ENCODE peak calls at places on chromosome 18, in six cellular contexts. B, Z, F, R, K and U are unnamed samples.

GRCh38 chr18:71388148-71388547 is 1099.3 kb downstream of the SOCS6 start:
- DNase-seq in B (no peak), Z (no peak), F (no peak), R (no peak), K (no peak), U (no peak)

GRCh38 chr18:45876131-45876530 is 50.7 kb downstream of the SIGLEC15 start:
- DNase-seq in B (no peak), Z (no peak), F (peak; percentile 19), R (peak; percentile 53), K (no peak), U (no peak)

GRCh38 chr18:61398961-61399632 is 65.9 kb downstream of the CDH20 start:
- DNase-seq in B (no peak), Z (peak; percentile 16), F (no peak), R (peak; percentile 78), K (no peak), U (no peak)

GRCh38 chr18:47420130-47420529 is 168.7 kb upstream of the SKOR2 start:
- DNase-seq in B (no peak), Z (no peak), F (no peak), R (no peak), K (no peak), U (no peak)

GRCh38 chr18:27430595-27430994 is 245.5 kb upstream of the CHST9 start:
- DNase-seq in B (no peak), Z (no peak), F (no peak), R (no peak), K (no peak), U (no peak)

GRCh38 chr18:58161659-58162058 is 117.6 kb downstream of the NEDD4L start:
- DNase-seq in B (no peak), Z (no peak), F (peak; percentile 39), R (no peak), K (no peak), U (peak; percentile 39)

GRCh38 chr18:12921178-12921577 is 26.6 kb upstream of the SEH1L start:
- DNase-seq in B (peak; percentile 51), Z (no peak), F (no peak), R (no peak), K (no peak), U (no peak)

GRCh38 chr18:7626922-7627440 is 59.9 kb downstream of the PTPRM start:
- DNase-seq in B (no peak), Z (peak; percentile 20), F (no peak), R (peak; percentile 62), K (no peak), U (peak; percentile 69)

GRCh38 chr18:13137041-13137938 is 81.3 kb upstream of the LDLRAD4 start:
- DNase-seq in B (peak; percentile 69), Z (no peak), F (peak; percentile 21), R (peak; percentile 10), K (peak; percentile 25), U (no peak)

GRCh38 chr18:29979884-29980283 is 1062.7 kb downstream of the DSC3 start:
- DNase-seq in B (no peak), Z (no peak), F (peak; percentile 32), R (peak; percentile 13), K (no peak), U (no peak)

DNA sequence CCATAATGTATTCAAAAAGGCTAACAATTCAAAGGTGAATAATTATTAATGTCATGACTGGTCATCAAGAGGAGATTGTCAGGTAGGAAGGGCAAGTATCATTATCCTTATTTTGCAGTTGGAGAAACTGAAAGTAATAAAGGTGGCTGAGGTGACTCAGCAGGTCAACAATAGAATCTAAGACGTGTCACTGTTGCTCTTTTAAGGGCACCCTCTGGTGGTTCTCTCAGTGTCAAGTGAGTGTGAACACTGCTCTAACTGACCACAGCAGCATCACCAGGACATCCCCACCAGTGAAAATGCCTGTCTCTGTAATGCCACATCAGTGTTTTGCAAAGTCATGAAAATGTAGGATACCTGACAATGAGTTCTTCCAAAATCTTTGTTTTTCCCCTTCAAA is 69.7 kb downstream of the DCC start:
- DNase-seq in B (peak; percentile 0), Z (no peak), F (no peak), R (no peak), K (no peak), U (peak; percentile 8)
- H3K4me3 ChIP-seq in B (no peak overlapping the region), Z (no peak overlapping the region), F (no peak overlapping the region), R (no peak overlapping the region), K (no peak overlapping the region), U (no peak overlapping the region)

GRCh38 chr18:55232506-55232905 is 273.2 kb upstream of the CCDC68 start:
- DNase-seq in B (no peak), Z (no peak), F (no peak), R (no peak), K (no peak), U (no peak)

GRCh38 chr18:55233850-55234249 is 274.6 kb upstream of the CCDC68 start:
- DNase-seq in B (no peak), Z (no peak), F (no peak), R (no peak), K (no peak), U (no peak)

GRCh38 chr18:55236150-55236931 is 277.1 kb upstream of the CCDC68 start:
- DNase-seq in B (no peak), Z (no peak), F (no peak), R (peak; percentile 72), K (no peak), U (no peak)

GRCh38 chr18:55234366-55235093 is 275.3 kb upstream of the CCDC68 start:
- DNase-seq in B (peak; percentile 64), Z (peak; percentile 56), F (peak; percentile 86), R (peak; percentile 83), K (no peak), U (peak; percentile 69)

DNA sequence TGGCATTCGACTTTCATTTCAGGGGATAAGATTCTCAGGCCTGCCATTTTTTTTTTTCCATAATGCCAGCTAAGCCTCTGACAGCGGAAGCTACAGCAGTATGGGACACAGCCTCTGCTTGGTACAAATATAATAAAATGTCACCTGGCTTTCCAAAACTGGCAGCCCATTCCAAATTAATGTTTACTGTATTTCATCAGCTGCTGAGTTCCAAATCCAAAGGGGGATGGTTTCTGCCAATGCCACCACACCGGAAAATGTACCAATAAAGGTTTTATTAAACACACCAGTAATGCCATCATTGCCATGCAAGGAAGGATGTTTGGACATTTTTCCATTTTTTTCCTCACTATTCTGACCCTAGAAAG is 275.8 kb upstream of the CCDC68 start:
- DNase-seq in B (no peak), Z (no peak), F (no peak), R (no peak), K (no peak), U (no peak)
- H3K4me3 ChIP-seq in B (no peak overlapping the region), Z (no peak overlapping the region), F (no peak overlapping the region), R (no peak overlapping the region), K (no peak overlapping the region), U (no peak overlapping the region)

GRCh38 chr18:33440011-33440383 is 524 bp downstream of the CCDC178 start:
- DNase-seq in B (no peak), Z (no peak), F (peak; percentile 83), R (peak; percentile 79), K (no peak), U (peak; percentile 42)

GRCh38 chr18:33444699-33445098 is 4.2 kb upstream of the CCDC178 start:
- DNase-seq in B (no peak), Z (no peak), F (no peak), R (no peak), K (no peak), U (no peak)

DNA sequence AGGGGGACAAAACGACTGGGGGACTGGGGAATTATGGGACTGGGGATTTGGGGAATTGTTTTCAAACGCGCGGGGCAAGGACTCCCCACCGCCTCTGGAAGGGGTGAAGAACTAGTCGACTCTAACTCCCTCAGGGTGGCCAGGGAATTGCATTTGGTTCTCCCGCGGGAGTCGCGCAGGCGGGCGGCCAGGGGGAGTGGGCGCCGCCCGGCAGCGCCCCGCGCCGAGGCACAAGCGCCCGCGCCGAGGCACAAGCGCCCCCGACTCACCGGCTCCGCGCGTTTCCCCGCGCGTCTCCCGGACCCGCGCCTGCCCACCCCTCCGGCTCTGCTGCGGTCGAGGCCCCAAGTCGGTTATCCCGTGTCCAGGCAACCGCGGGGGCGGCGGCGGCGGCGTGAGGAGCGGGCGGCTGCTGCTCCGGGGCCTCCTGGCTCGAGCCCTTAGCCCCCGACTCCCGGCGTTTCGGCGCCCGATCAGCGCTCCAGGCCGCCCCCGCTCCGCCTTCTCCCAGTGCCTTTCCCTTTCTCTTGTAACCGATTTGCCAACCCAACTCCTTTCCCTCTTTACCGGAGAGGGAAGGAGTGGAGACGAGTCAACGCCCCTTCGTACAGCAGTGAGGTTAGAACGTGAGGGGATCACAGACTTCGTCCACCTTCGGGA is at the start of gene CCDC178:
- DNase-seq in B (no peak), Z (no peak), F (peak; percentile 82), R (peak; percentile 26), K (no peak), U (no peak)
- H3K4me3 ChIP-seq in B (no peak within 1 kb of the TSS), Z (peak within 1 kb of the TSS; percentile 36), F (peak within 1 kb of the TSS; percentile 70), R (peak within 1 kb of the TSS; percentile 53), K (no peak within 1 kb of the TSS), U (peak within 1 kb of the TSS; percentile 28)

DNA sequence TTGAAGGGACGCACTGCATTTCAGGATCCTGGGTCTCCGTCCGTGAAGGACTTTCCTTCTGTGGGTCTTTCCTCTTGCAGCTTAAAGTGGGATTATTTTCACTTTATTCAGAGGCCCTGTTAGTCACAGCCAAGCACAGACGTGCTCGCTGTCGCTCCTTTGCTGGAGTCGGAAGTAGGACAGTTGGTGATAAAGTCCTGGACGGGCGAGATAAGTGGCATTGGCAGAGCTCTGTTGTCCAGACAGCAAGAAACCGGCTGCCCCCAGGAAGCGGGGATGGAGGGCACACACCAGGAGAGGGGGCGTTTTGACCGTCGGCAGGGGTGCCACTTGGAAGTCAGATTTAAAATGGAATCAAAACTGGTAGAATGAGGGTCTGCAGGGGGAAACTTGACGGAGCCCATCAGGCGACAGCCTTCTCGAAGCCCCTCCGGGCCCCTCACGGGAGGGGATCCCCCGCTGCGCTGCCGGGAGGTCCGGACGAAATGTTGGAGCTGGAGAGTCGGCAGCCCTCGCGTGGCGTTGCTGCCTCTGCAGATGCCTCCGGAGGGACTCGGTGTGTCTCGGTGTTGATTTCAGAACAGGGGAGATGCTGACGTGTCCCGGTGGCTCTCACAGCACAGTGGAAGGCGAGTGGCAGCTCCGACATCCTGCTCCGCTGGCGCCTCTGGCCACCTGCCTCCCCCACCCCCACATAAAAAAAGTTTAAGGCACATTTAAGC is 124.2 kb downstream of the NFATC1 start:
- DNase-seq in B (peak; percentile 76), Z (no peak), F (peak; percentile 50), R (no peak), K (peak; percentile 56), U (no peak)
- H3K4me3 ChIP-seq in B (no peak overlapping the region), Z (peak overlapping the region; percentile 13), F (no peak overlapping the region), R (no peak overlapping the region), K (peak overlapping the region; percentile 2), U (no peak overlapping the region)

GRCh38 chr18:63152791-63153190 is 166.8 kb downstream of the BCL2 start:
- DNase-seq in B (peak; percentile 59), Z (no peak), F (no peak), R (no peak), K (no peak), U (no peak)

GRCh38 chr18:63155910-63156773 is 163.4 kb downstream of the BCL2 start:
- DNase-seq in B (peak; percentile 59), Z (no peak), F (no peak), R (no peak), K (no peak), U (no peak)

GRCh38 chr18:63157293-63158011 is 162.1 kb downstream of the BCL2 start:
- DNase-seq in B (peak; percentile 90), Z (no peak), F (no peak), R (no peak), K (peak; percentile 44), U (no peak)

GRCh38 chr18:63154350-63155152 is 165.0 kb downstream of the BCL2 start:
- DNase-seq in B (no peak), Z (no peak), F (no peak), R (no peak), K (no peak), U (no peak)

GRCh38 chr18:63155169-63155852 is 164.3 kb downstream of the BCL2 start:
- DNase-seq in B (peak; percentile 94), Z (no peak), F (peak; percentile 72), R (no peak), K (peak; percentile 72), U (peak; percentile 53)
- H3K4me3 ChIP-seq in B (peak overlapping the region; percentile 86), Z (no peak overlapping the region), F (no peak overlapping the region), R (no peak overlapping the region), K (peak overlapping the region; percentile 56), U (no peak overlapping the region)

GRCh38 chr18:11391636-11392035 is 217.8 kb upstream of the SLC35G4 start:
- DNase-seq in B (no peak), Z (no peak), F (no peak), R (peak; percentile 45), K (no peak), U (no peak)
- H3K4me3 ChIP-seq in B (no peak overlapping the region), Z (no peak overlapping the region), F (no peak overlapping the region), R (no peak overlapping the region), K (no peak overlapping the region), U (no peak overlapping the region)